ENCODE peak calls at places on chromosomes 2 and 18, in seven cellular contexts. One of them, this sample, is unnamed.

GRCh38 chr2:241843321-241844065 is 15.2 kb downstream of the PDCD1 start:
- DNase-seq in H1: no peak
- DNase-seq in K562: no peak
- DNase-seq in HepG2: no peak
- DNase-seq in HCT116: no peak
- DNase-seq in GM12878: no peak
- DNase-seq in A549: no peak
- DNase-seq in this sample: no peak

GRCh38 chr2:23709311-23709710 is 217.6 kb downstream of the ATAD2B start:
- DNase-seq in H1: no peak
- DNase-seq in HCT116: no peak
- DNase-seq in GM12878: no peak
- DNase-seq in A549: no peak
- DNase-seq in HepG2: no peak
- DNase-seq in K562: no peak
- DNase-seq in this sample: no peak

GRCh38 chr18:55354795-55355194 is 233.2 kb downstream of the TCF4 start:
- DNase-seq in GM12878: no peak
- DNase-seq in HepG2: no peak
- DNase-seq in H1: no peak
- DNase-seq in HCT116: no peak
- DNase-seq in A549: no peak
- DNase-seq in K562: no peak
- DNase-seq in this sample: no peak

GRCh38 chr18:62766266-62766665 is 50.9 kb downstream of the PHLPP1 start:
- DNase-seq in HepG2: no peak
- DNase-seq in A549: no peak
- DNase-seq in HCT116: no peak
- DNase-seq in K562: no peak
- DNase-seq in GM12878: no peak
- DNase-seq in H1: no peak
- DNase-seq in this sample: no peak

GRCh38 chr2:217826505-217826904 is 176.3 kb downstream of the TNS1 start:
- DNase-seq in A549: no peak
- DNase-seq in H1: no peak
- DNase-seq in HCT116: no peak
- DNase-seq in GM12878: no peak
- DNase-seq in K562: no peak
- DNase-seq in HepG2: no peak
- DNase-seq in this sample: no peak

GRCh38 chr2:101264360-101264939 is 11.8 kb downstream of the CNOT11 start:
- DNase-seq in H1: no peak
- DNase-seq in HepG2: no peak
- DNase-seq in HCT116: no peak
- DNase-seq in GM12878: no peak
- DNase-seq in K562: no peak
- DNase-seq in A549: no peak
- DNase-seq in this sample: no peak

GRCh38 chr2:65357959-65358294 is 74.5 kb downstream of the SPRED2 start:
- DNase-seq in HepG2: no peak
- DNase-seq in A549: no peak
- DNase-seq in H1: no peak
- DNase-seq in K562: no peak
- DNase-seq in HCT116: no peak
- DNase-seq in GM12878: peak
- DNase-seq in this sample: no peak

GRCh38 chr2:233033672-233034071 is 1.2 kb downstream of the NEU2 start:
- DNase-seq in HCT116: no peak
- DNase-seq in A549: no peak
- DNase-seq in GM12878: no peak
- DNase-seq in K562: no peak
- DNase-seq in HepG2: no peak
- DNase-seq in H1: no peak
- DNase-seq in this sample: no peak

GRCh38 chr2:26086155-26086634 is 52.3 kb downstream of the RAB10 start:
- DNase-seq in H1: no peak
- DNase-seq in K562: no peak
- DNase-seq in HCT116: peak
- DNase-seq in GM12878: peak
- DNase-seq in A549: no peak
- DNase-seq in HepG2: no peak
- DNase-seq in this sample: peak

GRCh38 chr2:66432801-66433694 is 1.9 kb upstream of the MEIS1 start:
- DNase-seq in HCT116: no peak
- DNase-seq in A549: peak
- DNase-seq in GM12878: no peak
- DNase-seq in H1: no peak
- DNase-seq in K562: peak
- DNase-seq in HepG2: peak
- DNase-seq in this sample: no peak

GRCh38 chr2:191869178-191869577 is 22.3 kb upstream of the CAVIN2 start:
- DNase-seq in H1: peak
- DNase-seq in HepG2: peak
- DNase-seq in A549: peak
- DNase-seq in K562: peak
- DNase-seq in GM12878: peak
- DNase-seq in HCT116: peak
- DNase-seq in this sample: peak

GRCh38 chr18:21997207-21998143 is 171.9 kb upstream of the GATA6 start:
- DNase-seq in K562: peak
- DNase-seq in A549: peak
- DNase-seq in H1: no peak
- DNase-seq in GM12878: peak
- DNase-seq in HCT116: peak
- DNase-seq in HepG2: peak
- DNase-seq in this sample: peak

GRCh38 chr2:174878537-174879147 is 114.4 kb upstream of the CHRNA1 start:
- DNase-seq in K562: no peak
- DNase-seq in HepG2: no peak
- DNase-seq in H1: no peak
- DNase-seq in HCT116: no peak
- DNase-seq in A549: no peak
- DNase-seq in GM12878: no peak
- DNase-seq in this sample: no peak

GRCh38 chr2:173414823-173415322 is 60.2 kb downstream of the CDCA7 start:
- DNase-seq in HepG2: no peak
- DNase-seq in K562: no peak
- DNase-seq in HCT116: no peak
- DNase-seq in H1: no peak
- DNase-seq in A549: peak
- DNase-seq in GM12878: no peak
- DNase-seq in this sample: no peak

GRCh38 chr2:5980351-5981054 is 288.3 kb downstream of the SOX11 start:
- DNase-seq in H1: no peak
- DNase-seq in GM12878: no peak
- DNase-seq in HepG2: no peak
- DNase-seq in HCT116: no peak
- DNase-seq in A549: no peak
- DNase-seq in K562: no peak
- DNase-seq in this sample: no peak

GRCh38 chr2:234218261-234219180 is 168.0 kb downstream of the SPP2 start:
- DNase-seq in HCT116: no peak
- DNase-seq in GM12878: no peak
- DNase-seq in HepG2: no peak
- DNase-seq in H1: no peak
- DNase-seq in A549: no peak
- DNase-seq in K562: no peak
- DNase-seq in this sample: no peak

GRCh38 chr18:7676253-7676873 is 109.2 kb downstream of the PTPRM start:
- DNase-seq in K562: no peak
- DNase-seq in A549: no peak
- DNase-seq in HCT116: no peak
- DNase-seq in HepG2: no peak
- DNase-seq in H1: no peak
- DNase-seq in GM12878: no peak
- DNase-seq in this sample: no peak

GRCh38 chr2:23241611-23242245 is 143.3 kb upstream of the KLHL29 start:
- DNase-seq in GM12878: no peak
- DNase-seq in K562: no peak
- DNase-seq in H1: no peak
- DNase-seq in A549: peak
- DNase-seq in HCT116: no peak
- DNase-seq in HepG2: no peak
- DNase-seq in this sample: no peak

GRCh38 chr2:30146337-30147195 is at the start of gene YPEL5:
- DNase-seq in HCT116: peak
- DNase-seq in K562: peak
- DNase-seq in A549: peak
- DNase-seq in HepG2: peak
- DNase-seq in H1: peak
- DNase-seq in GM12878: peak
- DNase-seq in this sample: peak
- TF ChIP-seq POLR2A in HCT116: no peak
- TF ChIP-seq POLR2A in K562: peak
- TF ChIP-seq POLR2A in A549: no peak
- TF ChIP-seq POLR2A in HepG2: peak
- TF ChIP-seq POLR2A in H1: peak
- TF ChIP-seq POLR2A in GM12878: peak
- TF ChIP-seq POLR2A in this sample: no peak

DNA sequence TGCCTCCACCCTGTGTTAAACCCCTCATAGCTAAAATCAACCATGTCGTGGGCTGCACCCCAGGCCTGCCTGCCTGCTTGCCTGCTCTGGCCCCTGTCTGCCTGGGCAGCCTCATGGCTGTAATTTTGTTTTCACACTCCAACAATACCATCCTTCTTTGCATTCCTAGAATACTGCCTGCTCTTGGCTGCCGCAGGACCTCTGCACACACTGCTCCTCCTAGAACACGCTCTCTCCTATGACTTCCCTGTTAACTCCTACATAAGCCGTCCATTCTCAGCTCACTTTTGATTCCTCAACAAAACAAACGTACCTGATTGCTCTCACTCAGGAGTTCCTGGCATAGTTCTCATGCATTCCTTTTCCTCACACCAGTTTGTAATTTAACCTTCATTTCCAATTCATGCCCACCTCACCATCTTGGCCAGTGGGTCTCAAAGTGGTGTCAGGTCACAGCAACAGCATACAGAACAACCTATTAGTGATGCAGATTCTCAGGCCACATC is 2.5 kb downstream of the UXS1 start:
- DNase-seq in HepG2: no peak
- DNase-seq in H1: no peak
- DNase-seq in HCT116: no peak
- DNase-seq in K562: no peak
- DNase-seq in A549: no peak
- DNase-seq in GM12878: no peak
- DNase-seq in this sample: no peak
- H3K4me3 ChIP-seq in HepG2: no peak
- H3K4me3 ChIP-seq in H1: no peak
- H3K4me3 ChIP-seq in HCT116: no peak
- H3K4me3 ChIP-seq in K562: no peak
- H3K4me3 ChIP-seq in A549: no peak
- H3K4me3 ChIP-seq in GM12878: peak
- H3K4me3 ChIP-seq in this sample: peak

GRCh38 chr2:10053351-10053750 is 10.0 kb downstream of the KLF11 start:
- DNase-seq in H1: no peak
- DNase-seq in A549: no peak
- DNase-seq in HCT116: no peak
- DNase-seq in K562: no peak
- DNase-seq in HepG2: no peak
- DNase-seq in GM12878: no peak
- DNase-seq in this sample: no peak

GRCh38 chr2:10052216-10052615 is 8.9 kb downstream of the KLF11 start:
- DNase-seq in K562: no peak
- DNase-seq in H1: no peak
- DNase-seq in HepG2: no peak
- DNase-seq in A549: no peak
- DNase-seq in HCT116: no peak
- DNase-seq in GM12878: no peak
- DNase-seq in this sample: no peak

GRCh38 chr2:10054976-10055375 is 11.6 kb downstream of the KLF11 start:
- DNase-seq in HepG2: no peak
- DNase-seq in A549: no peak
- DNase-seq in GM12878: no peak
- DNase-seq in HCT116: no peak
- DNase-seq in K562: no peak
- DNase-seq in H1: no peak
- DNase-seq in this sample: no peak

GRCh38 chr2:10056439-10056838 is 13.1 kb downstream of the KLF11 start:
- DNase-seq in GM12878: no peak
- DNase-seq in HepG2: no peak
- DNase-seq in A549: no peak
- DNase-seq in K562: no peak
- DNase-seq in H1: no peak
- DNase-seq in HCT116: no peak
- DNase-seq in this sample: no peak

DNA sequence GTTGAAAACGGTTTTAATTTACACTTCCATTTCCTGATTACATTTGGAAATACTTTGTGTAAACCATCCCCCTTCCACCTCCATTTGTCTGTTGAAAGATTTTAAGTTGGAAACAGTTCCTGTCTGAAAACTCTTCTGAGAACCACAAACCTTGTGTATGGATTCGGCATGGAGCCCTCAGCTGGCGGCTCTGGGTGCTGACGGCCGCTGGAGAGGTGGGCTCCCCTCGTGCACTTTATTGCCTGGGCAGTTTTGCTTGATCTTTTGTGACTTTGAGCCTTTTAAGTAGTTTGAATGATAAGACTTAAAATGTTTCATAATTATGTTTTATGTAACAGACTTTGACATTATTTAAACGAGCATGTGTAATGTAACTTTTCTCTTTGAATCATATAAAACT is 11.1 kb downstream of the KLF11 start:
- DNase-seq in GM12878: no peak
- DNase-seq in K562: no peak
- DNase-seq in HCT116: no peak
- DNase-seq in HepG2: no peak
- DNase-seq in A549: no peak
- DNase-seq in H1: no peak
- DNase-seq in this sample: no peak
- TF ChIP-seq MAX in GM12878: no peak
- TF ChIP-seq MAX in K562: no peak
- TF ChIP-seq MAX in HCT116: no peak
- TF ChIP-seq MAX in HepG2: no peak
- TF ChIP-seq MAX in A549: no peak
- TF ChIP-seq MAX in H1: no peak
- TF ChIP-seq MAX in this sample: no peak

GRCh38 chr2:237457388-237457941 is 29.6 kb upstream of the MLPH start:
- DNase-seq in H1: no peak
- DNase-seq in GM12878: no peak
- DNase-seq in HCT116: no peak
- DNase-seq in K562: no peak
- DNase-seq in HepG2: no peak
- DNase-seq in A549: no peak
- DNase-seq in this sample: no peak

GRCh38 chr2:237458519-237458918 is 28.5 kb upstream of the MLPH start:
- DNase-seq in A549: no peak
- DNase-seq in H1: no peak
- DNase-seq in HepG2: no peak
- DNase-seq in HCT116: no peak
- DNase-seq in GM12878: no peak
- DNase-seq in K562: no peak
- DNase-seq in this sample: no peak

GRCh38 chr2:237453671-237454070 is 33.4 kb upstream of the MLPH start:
- DNase-seq in GM12878: no peak
- DNase-seq in H1: no peak
- DNase-seq in A549: no peak
- DNase-seq in HCT116: no peak
- DNase-seq in HepG2: no peak
- DNase-seq in K562: no peak
- DNase-seq in this sample: no peak

GRCh38 chr2:237456200-237456731 is 30.8 kb upstream of the MLPH start:
- DNase-seq in A549: no peak
- DNase-seq in K562: no peak
- DNase-seq in HepG2: no peak
- DNase-seq in HCT116: no peak
- DNase-seq in GM12878: no peak
- DNase-seq in H1: no peak
- DNase-seq in this sample: no peak

GRCh38 chr2:237455764-237456163 is 31.3 kb upstream of the MLPH start:
- DNase-seq in H1: no peak
- DNase-seq in HepG2: no peak
- DNase-seq in GM12878: peak
- DNase-seq in K562: no peak
- DNase-seq in HCT116: no peak
- DNase-seq in A549: no peak
- DNase-seq in this sample: no peak
- TF ChIP-seq POLR2A in H1: no peak
- TF ChIP-seq POLR2A in HepG2: no peak
- TF ChIP-seq POLR2A in GM12878: no peak
- TF ChIP-seq POLR2A in K562: no peak
- TF ChIP-seq POLR2A in HCT116: no peak
- TF ChIP-seq POLR2A in A549: no peak
- TF ChIP-seq POLR2A in this sample: no peak